ENCODE peak calls at places on chromosomes 16 and 17, in five cellular contexts. One of them, this sample, is unnamed.

GRCh38 chr16:77868478-77868877 is 80.1 kb downstream of the VAT1L start:
- DNase-seq in left ventricle myocardium inferior: no peak
- DNase-seq in CD8-positive, alpha-beta T cell: no peak
- DNase-seq in H1: no peak
- DNase-seq in GM23338: no peak
- DNase-seq in this sample: no peak

GRCh38 chr16:55480228-55480655 is 1.2 kb downstream of the MMP2 start:
- DNase-seq in left ventricle myocardium inferior: peak; percentile 90
- DNase-seq in CD8-positive, alpha-beta T cell: no peak
- DNase-seq in H1: no peak
- DNase-seq in GM23338: peak; percentile 64
- DNase-seq in this sample: no peak

GRCh38 chr16:88461291-88462269 is 8.5 kb downstream of the ZFPM1 start:
- DNase-seq in left ventricle myocardium inferior: no peak
- DNase-seq in CD8-positive, alpha-beta T cell: no peak
- DNase-seq in H1: peak; percentile 44
- DNase-seq in GM23338: peak; percentile 82
- DNase-seq in this sample: no peak

GRCh38 chr17:40303706-40304450 is 5.1 kb upstream of the RARA start:
- DNase-seq in left ventricle myocardium inferior: no peak
- DNase-seq in CD8-positive, alpha-beta T cell: no peak
- DNase-seq in H1: no peak
- DNase-seq in GM23338: no peak
- DNase-seq in this sample: no peak

GRCh38 chr17:37187262-37187661 is 188.5 kb upstream of the C17orf78 start:
- DNase-seq in left ventricle myocardium inferior: no peak
- DNase-seq in CD8-positive, alpha-beta T cell: no peak
- DNase-seq in H1: no peak
- DNase-seq in GM23338: no peak
- DNase-seq in this sample: no peak

GRCh38 chr16:11780988-11781680 is 15.9 kb downstream of the ZC3H7A start:
- DNase-seq in left ventricle myocardium inferior: no peak
- DNase-seq in CD8-positive, alpha-beta T cell: no peak
- DNase-seq in H1: no peak
- DNase-seq in GM23338: no peak
- DNase-seq in this sample: no peak

GRCh38 chr17:57834146-57834741 is 15.6 kb downstream of the MRPS23 start:
- DNase-seq in left ventricle myocardium inferior: peak; percentile 64
- DNase-seq in CD8-positive, alpha-beta T cell: no peak
- DNase-seq in H1: peak; percentile 15
- DNase-seq in GM23338: peak; percentile 78
- DNase-seq in this sample: no peak

GRCh38 chr16:19753815-19754643 is 36.0 kb downstream of the IQCK start:
- DNase-seq in left ventricle myocardium inferior: no peak
- DNase-seq in CD8-positive, alpha-beta T cell: no peak
- DNase-seq in H1: no peak
- DNase-seq in GM23338: no peak
- DNase-seq in this sample: no peak

GRCh38 chr17:82414548-82415281 is 3.4 kb upstream of the HEXD start:
- DNase-seq in left ventricle myocardium inferior: peak; percentile 76
- DNase-seq in CD8-positive, alpha-beta T cell: peak; percentile 76
- DNase-seq in H1: peak; percentile 46
- DNase-seq in GM23338: peak; percentile 94
- DNase-seq in this sample: peak; percentile 45

GRCh38 chr17:82205720-82206508 is 6.7 kb downstream of the CCDC57 start:
- DNase-seq in left ventricle myocardium inferior: peak; percentile 85
- DNase-seq in CD8-positive, alpha-beta T cell: peak; percentile 88
- DNase-seq in H1: peak; percentile 34
- DNase-seq in GM23338: peak; percentile 91
- DNase-seq in this sample: peak; percentile 65

GRCh38 chr17:64007838-64008282 is 9.7 kb downstream of the PRR29 start:
- DNase-seq in left ventricle myocardium inferior: no peak
- DNase-seq in CD8-positive, alpha-beta T cell: no peak
- DNase-seq in H1: no peak
- DNase-seq in GM23338: no peak
- DNase-seq in this sample: no peak

GRCh38 chr16:89200850-89201466 is 621 bp upstream of the SLC22A31 start:
- DNase-seq in left ventricle myocardium inferior: no peak
- DNase-seq in CD8-positive, alpha-beta T cell: no peak
- DNase-seq in H1: no peak
- DNase-seq in GM23338: peak; percentile 56
- DNase-seq in this sample: no peak

GRCh38 chr16:57619606-57620315 is 8.7 kb upstream of the ADGRG1 start:
- DNase-seq in left ventricle myocardium inferior: no peak
- DNase-seq in CD8-positive, alpha-beta T cell: no peak
- DNase-seq in H1: no peak
- DNase-seq in GM23338: peak; percentile 31
- DNase-seq in this sample: no peak

GRCh38 chr17:45834471-45835396 is 9.9 kb upstream of the SPPL2C start:
- DNase-seq in left ventricle myocardium inferior: no peak
- DNase-seq in CD8-positive, alpha-beta T cell: no peak
- DNase-seq in H1: no peak
- DNase-seq in GM23338: no peak
- DNase-seq in this sample: no peak

GRCh38 chr17:81822996-81823799 is 9.9 kb downstream of the MCRIP1 start:
- DNase-seq in left ventricle myocardium inferior: no peak
- DNase-seq in CD8-positive, alpha-beta T cell: no peak
- DNase-seq in H1: no peak
- DNase-seq in GM23338: no peak
- DNase-seq in this sample: no peak

GRCh38 chr16:62913333-62913732 is 877.1 kb upstream of the CDH8 start:
- DNase-seq in left ventricle myocardium inferior: no peak
- DNase-seq in CD8-positive, alpha-beta T cell: no peak
- DNase-seq in H1: no peak
- DNase-seq in GM23338: no peak
- DNase-seq in this sample: no peak

GRCh38 chr16:76780556-76780955 is 410.4 kb upstream of the MON1B start:
- DNase-seq in left ventricle myocardium inferior: no peak
- DNase-seq in CD8-positive, alpha-beta T cell: no peak
- DNase-seq in H1: no peak
- DNase-seq in GM23338: no peak
- DNase-seq in this sample: no peak

GRCh38 chr17:28372945-28373274 is 1.4 kb downstream of the SARM1 start:
- DNase-seq in left ventricle myocardium inferior: no peak
- DNase-seq in CD8-positive, alpha-beta T cell: no peak
- DNase-seq in H1: no peak
- DNase-seq in GM23338: no peak
- DNase-seq in this sample: no peak

GRCh38 chr16:24151482-24151939 is 104.6 kb upstream of the CACNG3 start:
- DNase-seq in left ventricle myocardium inferior: no peak
- DNase-seq in CD8-positive, alpha-beta T cell: no peak
- DNase-seq in H1: no peak
- DNase-seq in GM23338: peak; percentile 55
- DNase-seq in this sample: no peak

GRCh38 chr16:4664538-4665418 is 28.6 kb upstream of the NUDT16L1 start:
- DNase-seq in left ventricle myocardium inferior: peak; percentile 45
- DNase-seq in CD8-positive, alpha-beta T cell: peak; percentile 70
- DNase-seq in H1: no peak
- DNase-seq in GM23338: no peak
- DNase-seq in this sample: peak; percentile 27

GRCh38 chr17:9467518-9467917 is 108.1 kb downstream of the STX8 start:
- DNase-seq in left ventricle myocardium inferior: no peak
- DNase-seq in CD8-positive, alpha-beta T cell: no peak
- DNase-seq in H1: no peak
- DNase-seq in GM23338: peak; percentile 81
- DNase-seq in this sample: no peak

GRCh38 chr17:79974786-79975497 is 60.7 kb downstream of the TBC1D16 start:
- DNase-seq in left ventricle myocardium inferior: no peak
- DNase-seq in CD8-positive, alpha-beta T cell: no peak
- DNase-seq in H1: no peak
- DNase-seq in GM23338: peak; percentile 88
- DNase-seq in this sample: no peak

GRCh38 chr17:9928601-9929341 is 23.7 kb upstream of the RCVRN start:
- DNase-seq in left ventricle myocardium inferior: no peak
- DNase-seq in CD8-positive, alpha-beta T cell: no peak
- DNase-seq in H1: peak; percentile 41
- DNase-seq in GM23338: peak; percentile 93
- DNase-seq in this sample: no peak

GRCh38 chr17:45310380-45311324 is 6.2 kb downstream of the MAP3K14 start:
- DNase-seq in left ventricle myocardium inferior: peak; percentile 51
- DNase-seq in CD8-positive, alpha-beta T cell: no peak
- DNase-seq in H1: no peak
- DNase-seq in GM23338: no peak
- DNase-seq in this sample: no peak

GRCh38 chr16:31386157-31386984 is 6.8 kb upstream of the ITGAD start:
- DNase-seq in left ventricle myocardium inferior: no peak
- DNase-seq in CD8-positive, alpha-beta T cell: peak; percentile 31
- DNase-seq in H1: no peak
- DNase-seq in GM23338: peak; percentile 62
- DNase-seq in this sample: no peak

GRCh38 chr16:63876096-63876495 is 1245.8 kb downstream of the CDH11 start:
- DNase-seq in left ventricle myocardium inferior: no peak
- DNase-seq in CD8-positive, alpha-beta T cell: no peak
- DNase-seq in H1: no peak
- DNase-seq in GM23338: no peak
- DNase-seq in this sample: no peak

GRCh38 chr16:86222965-86223551 is 287.3 kb upstream of the FOXF1 start:
- DNase-seq in left ventricle myocardium inferior: no peak
- DNase-seq in CD8-positive, alpha-beta T cell: no peak
- DNase-seq in H1: no peak
- DNase-seq in GM23338: no peak
- DNase-seq in this sample: no peak

GRCh38 chr16:54503436-54503835 is 216.8 kb upstream of the IRX3 start:
- DNase-seq in left ventricle myocardium inferior: no peak
- DNase-seq in CD8-positive, alpha-beta T cell: no peak
- DNase-seq in H1: no peak
- DNase-seq in GM23338: no peak
- DNase-seq in this sample: no peak

GRCh38 chr17:81599719-81600486 is 37.0 kb downstream of the NPLOC4 start:
- DNase-seq in left ventricle myocardium inferior: peak; percentile 58
- DNase-seq in CD8-positive, alpha-beta T cell: no peak
- DNase-seq in H1: no peak
- DNase-seq in GM23338: peak; percentile 20
- DNase-seq in this sample: no peak

GRCh38 chr17:68310141-68310540 is 18.8 kb downstream of the ARSG start:
- DNase-seq in left ventricle myocardium inferior: no peak
- DNase-seq in CD8-positive, alpha-beta T cell: peak; percentile 48
- DNase-seq in H1: no peak
- DNase-seq in GM23338: no peak
- DNase-seq in this sample: no peak

DNA sequence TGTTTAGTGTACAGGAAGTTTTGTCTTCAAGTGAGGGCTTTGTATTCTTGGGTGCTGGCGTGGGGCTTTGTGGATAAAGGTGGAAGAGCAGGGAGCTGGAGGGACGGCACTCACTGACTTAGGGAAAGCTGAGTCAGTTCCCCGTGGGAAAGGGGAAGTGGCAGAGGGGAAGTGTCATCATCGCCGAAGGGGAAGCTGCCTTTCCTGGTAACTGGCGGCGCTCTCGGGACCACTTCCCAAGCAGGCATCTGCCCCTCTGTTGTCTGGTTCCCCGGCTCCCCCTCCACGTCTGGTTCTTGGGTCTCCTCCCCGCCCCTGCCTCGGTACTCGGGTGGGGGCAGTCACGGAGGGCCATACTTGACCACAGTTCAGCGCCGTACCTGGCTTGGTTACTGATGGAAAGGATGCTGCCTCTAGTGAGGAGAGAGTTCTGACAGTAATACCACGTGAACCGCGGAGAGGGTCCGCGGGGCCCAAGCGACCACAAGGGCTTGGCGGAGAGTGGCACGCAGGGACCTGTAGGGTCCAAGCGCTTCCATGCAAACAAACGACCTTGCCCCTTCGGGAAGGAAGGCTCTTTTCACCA is 9.0 kb downstream of the KDM6B start:
- DNase-seq in left ventricle myocardium inferior: peak; percentile 70
- DNase-seq in CD8-positive, alpha-beta T cell: no peak
- DNase-seq in H1: no peak
- DNase-seq in GM23338: peak; percentile 81
- DNase-seq in this sample: no peak
- H3K4me3 ChIP-seq in left ventricle myocardium inferior: peak overlapping the region; percentile 80
- H3K4me3 ChIP-seq in CD8-positive, alpha-beta T cell: peak overlapping the region; percentile 98
- H3K4me3 ChIP-seq in H1: peak overlapping the region; percentile 90
- H3K4me3 ChIP-seq in GM23338: peak overlapping the region; percentile 94
- H3K4me3 ChIP-seq in this sample: peak overlapping the region; percentile 65

DNA sequence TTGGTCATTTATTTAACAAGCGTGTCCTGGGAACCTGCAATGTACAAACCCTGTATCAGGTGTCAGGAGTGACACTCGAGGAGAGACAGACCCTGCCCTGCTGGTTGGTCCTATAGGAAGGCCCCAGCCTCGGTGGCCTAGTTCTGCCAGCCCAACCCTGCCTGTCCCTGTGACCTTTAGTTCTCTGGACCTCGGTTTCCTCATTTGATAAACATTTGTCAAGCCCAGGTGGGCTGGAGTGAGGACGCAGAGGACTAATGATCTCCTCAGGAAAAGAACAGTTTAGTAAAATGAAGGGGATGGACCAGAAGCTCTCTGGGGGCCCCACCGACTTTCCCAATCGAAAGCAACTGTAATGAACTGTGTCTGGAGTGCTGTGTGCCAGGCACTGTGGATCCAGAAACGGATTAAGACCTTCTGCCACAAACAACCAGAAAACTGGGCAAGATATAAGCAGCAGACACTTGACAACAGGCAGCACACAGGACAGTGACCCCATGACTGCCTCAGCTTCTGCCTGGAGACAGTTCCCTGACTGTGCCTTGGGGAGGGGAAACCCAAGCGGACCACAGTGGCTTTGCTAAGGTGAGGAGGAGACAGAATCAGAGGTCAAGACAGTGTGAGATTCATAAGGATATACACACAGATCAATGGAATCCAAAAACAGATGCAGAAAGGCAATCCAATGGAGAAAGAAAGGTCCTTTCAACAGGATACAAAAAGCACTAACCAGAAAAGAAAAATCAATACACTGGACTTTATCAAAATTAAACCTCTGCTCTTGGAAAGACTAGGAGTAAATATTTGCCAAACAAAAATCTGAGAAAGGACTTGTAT is 8.8 kb downstream of the PRCD start:
- DNase-seq in left ventricle myocardium inferior: no peak
- DNase-seq in CD8-positive, alpha-beta T cell: no peak
- DNase-seq in H1: no peak
- DNase-seq in GM23338: peak; percentile 1
- DNase-seq in this sample: no peak
- H3K4me1 ChIP-seq in left ventricle myocardium inferior: peaks cover 62% of the 10 kb centered on the region
- H3K4me1 ChIP-seq in CD8-positive, alpha-beta T cell: peaks cover 7% of the 10 kb centered on the region
- H3K4me1 ChIP-seq in H1: peaks cover 26% of the 10 kb centered on the region
- H3K4me1 ChIP-seq in GM23338: peaks cover 12% of the 10 kb centered on the region
- H3K4me1 ChIP-seq in this sample: peaks cover 7% of the 10 kb centered on the region

GRCh38 chr16:49737541-49737940 is 118.4 kb downstream of the ZNF423 start:
- DNase-seq in left ventricle myocardium inferior: no peak
- DNase-seq in CD8-positive, alpha-beta T cell: no peak
- DNase-seq in H1: no peak
- DNase-seq in GM23338: no peak
- DNase-seq in this sample: no peak
- H3K36me3 ChIP-seq in left ventricle myocardium inferior: no peaks in the 10 kb centered on the region
- H3K36me3 ChIP-seq in CD8-positive, alpha-beta T cell: no peaks in the 10 kb centered on the region
- H3K36me3 ChIP-seq in H1: no peaks in the 10 kb centered on the region
- H3K36me3 ChIP-seq in GM23338: no peaks in the 10 kb centered on the region
- H3K36me3 ChIP-seq in this sample: no peaks in the 10 kb centered on the region

DNA sequence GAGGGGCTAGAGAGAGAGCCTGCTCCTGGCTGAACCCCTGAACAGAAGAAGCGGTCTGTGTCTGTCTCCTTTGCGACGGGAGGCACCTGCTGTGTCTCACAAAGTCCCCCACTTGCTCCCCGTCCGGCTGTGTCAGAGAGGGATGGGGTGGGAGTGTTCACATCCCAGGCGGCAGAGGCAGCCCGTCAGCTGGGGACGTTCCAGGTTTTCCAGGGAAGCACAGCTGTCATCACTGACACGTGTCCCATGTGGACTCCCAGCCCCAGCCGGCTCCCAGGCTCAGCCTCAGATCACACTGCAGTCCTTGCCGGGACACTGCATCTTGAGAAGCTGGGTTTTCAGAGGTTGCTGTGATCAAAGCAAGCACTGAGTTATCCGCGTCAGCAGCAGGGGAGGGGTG is 1.6 kb downstream of the TELO2 start:
- DNase-seq in left ventricle myocardium inferior: peak; percentile 65
- DNase-seq in CD8-positive, alpha-beta T cell: no peak
- DNase-seq in H1: no peak
- DNase-seq in GM23338: no peak
- DNase-seq in this sample: no peak
- H3K4me3 ChIP-seq in left ventricle myocardium inferior: peak overlapping the region; percentile 85
- H3K4me3 ChIP-seq in CD8-positive, alpha-beta T cell: no peak overlapping the region
- H3K4me3 ChIP-seq in H1: peak overlapping the region; percentile 90
- H3K4me3 ChIP-seq in GM23338: peak overlapping the region; percentile 85
- H3K4me3 ChIP-seq in this sample: no peak overlapping the region

This sample was measured in effector memory CD4-positive, alpha-beta T cell.